ENCODE peak calls at places on chromosome 5, in nine cellular contexts. E, N, D, F, Z, U, V, O and J are unnamed samples.

GRCh38 chr5:93677344-93678021 is 63.9 kb downstream of the POU5F2 start:
- DNase-seq in V (peak; percentile 53), F (no peak), E (peak; percentile 41), U (peak; percentile 82), N (no peak), O (peak; percentile 37), D (peak; percentile 71), Z (peak; percentile 41), J (peak; percentile 48)

GRCh38 chr5:106880656-106881055 is 790.1 kb downstream of the EFNA5 start:
- DNase-seq in D (no peak), F (no peak), Z (no peak), V (no peak), O (no peak), E (no peak), N (no peak), U (peak; percentile 86), J (peak; percentile 82)

GRCh38 chr5:14305045-14305444 is 161.9 kb downstream of the TRIO start:
- DNase-seq in Z (no peak), U (peak; percentile 22), E (no peak), F (no peak), D (no peak), O (no peak), N (no peak), V (no peak), J (peak; percentile 70)

GRCh38 chr5:173887610-173888472 is at the start of gene CPEB4:
- DNase-seq in E (peak; percentile 98), Z (peak; percentile 100), V (peak; percentile 99), F (peak; percentile 99), U (peak; percentile 100), D (peak; percentile 99), N (peak; percentile 100), O (peak; percentile 98), J (peak; percentile 100)

GRCh38 chr5:35651002-35651756 is 33.5 kb downstream of the SPEF2 start:
- DNase-seq in D (peak; percentile 64), F (peak; percentile 24), N (no peak), O (no peak), Z (peak; percentile 14), V (no peak), U (peak; percentile 82), E (peak; percentile 24), J (peak; percentile 38)

GRCh38 chr5:155827949-155828348 is 499.0 kb upstream of the SGCD start:
- DNase-seq in N (no peak), E (no peak), Z (no peak), U (no peak), F (no peak), D (no peak), V (no peak), O (no peak), J (no peak)

GRCh38 chr5:79318935-79319614 is 83.1 kb downstream of the JMY start:
- DNase-seq in V (no peak), O (no peak), U (peak; percentile 59), F (no peak), E (no peak), N (no peak), D (no peak), Z (no peak), J (peak; percentile 58)

GRCh38 chr5:150322202-150322601 is 19.5 kb upstream of the ARSI start:
- DNase-seq in Z (no peak), N (no peak), O (no peak), F (no peak), E (no peak), V (no peak), D (no peak), U (peak; percentile 95), J (peak; percentile 43)

GRCh38 chr5:134394932-134395331 is 16.7 kb downstream of the CDKN2AIPNL start:
- DNase-seq in O (no peak), D (no peak), N (no peak), V (no peak), F (no peak), E (no peak), U (no peak), Z (no peak), J (no peak)

GRCh38 chr5:81044868-81045267 is 84.7 kb downstream of the RASGRF2 start:
- DNase-seq in Z (no peak), E (no peak), N (no peak), V (no peak), U (no peak), O (no peak), F (no peak), D (no peak), J (no peak)
- H3K27ac ChIP-seq in Z (no peak overlapping the region), E (no peak overlapping the region), N (no peak overlapping the region), V (no peak overlapping the region), U (no peak overlapping the region), O (no peak overlapping the region), F (no peak overlapping the region), D (no peak overlapping the region), J (no peak overlapping the region)

GRCh38 chr5:40798856-40799210 is 659 bp upstream of the PRKAA1 start:
- DNase-seq in Z (no peak), D (no peak), V (no peak), E (no peak), O (no peak), N (no peak), U (peak; percentile 72), F (no peak), J (no peak)
- TF ChIP-seq CTCF in Z (no peak), D (no peak), V (no peak), E (no peak), O (no peak), N (no peak), U (no peak), F (no peak), J (no peak)

GRCh38 chr5:148991606-148992005 is 71.3 kb downstream of the SH3TC2 start:
- DNase-seq in U (peak; percentile 46), F (no peak), V (no peak), E (no peak), O (no peak), D (no peak), Z (no peak), N (no peak), J (peak; percentile 49)

GRCh38 chr5:148989567-148989966 is 73.3 kb downstream of the SH3TC2 start:
- DNase-seq in E (no peak), N (no peak), F (no peak), V (no peak), D (no peak), Z (no peak), O (no peak), U (no peak), J (no peak)

GRCh38 chr5:148993283-148993936 is 69.5 kb downstream of the SH3TC2 start:
- DNase-seq in O (no peak), U (no peak), D (no peak), V (no peak), Z (no peak), E (no peak), F (no peak), N (no peak), J (no peak)

GRCh38 chr5:148990817-148991216 is 72.0 kb downstream of the SH3TC2 start:
- DNase-seq in D (no peak), O (no peak), F (no peak), U (no peak), N (no peak), Z (no peak), V (no peak), E (no peak), J (no peak)

DNA sequence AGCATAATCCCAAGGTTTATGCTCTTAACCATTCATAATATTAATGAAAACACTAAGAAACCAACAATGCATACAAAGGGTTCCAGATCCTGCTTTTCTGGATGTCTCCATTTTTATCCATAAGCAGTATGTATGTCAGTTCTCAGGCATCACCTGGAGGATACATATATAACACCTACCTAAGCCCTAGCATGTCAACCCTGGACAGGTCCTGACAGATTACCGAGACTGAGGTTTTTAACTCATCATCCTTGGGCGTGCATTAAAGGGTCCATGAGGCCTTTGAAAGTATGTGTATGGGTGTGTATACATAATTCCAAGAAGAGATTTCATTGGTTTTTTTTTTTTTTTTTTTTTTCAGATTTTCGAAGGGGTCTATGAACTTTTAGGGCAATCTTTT is 70.6 kb downstream of the SH3TC2 start:
- DNase-seq in E (no peak), U (no peak), V (no peak), O (no peak), N (no peak), Z (no peak), D (no peak), F (no peak), J (no peak)
- H3K27ac ChIP-seq in E (no peak overlapping the region), U (no peak overlapping the region), V (no peak overlapping the region), O (no peak overlapping the region), N (no peak overlapping the region), Z (no peak overlapping the region), D (no peak overlapping the region), F (no peak overlapping the region), J (no peak overlapping the region)

DNA sequence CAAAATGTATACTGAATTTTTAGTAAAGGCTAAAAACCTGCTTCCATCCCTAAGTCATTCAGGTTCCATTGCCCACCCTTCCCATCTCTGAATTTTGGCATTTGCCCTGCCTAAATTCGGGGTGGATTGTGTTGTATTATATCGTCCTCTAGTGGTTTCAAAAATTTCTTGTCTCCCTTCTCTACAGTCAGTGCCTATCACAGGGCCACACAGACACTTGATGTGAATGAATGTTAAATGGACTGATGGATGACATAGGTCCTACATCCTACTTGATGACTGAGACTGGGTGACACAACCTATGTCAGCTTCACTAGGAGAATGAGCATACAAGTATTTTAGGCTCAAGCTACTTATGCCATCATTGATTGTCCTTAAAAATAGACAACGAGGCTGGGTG is 45.6 kb upstream of the SLC30A5 start:
- DNase-seq in F (no peak), V (no peak), U (peak; percentile 54), O (no peak), Z (no peak), N (no peak), D (no peak), E (peak; percentile 48), J (no peak)
- TF ChIP-seq CTCF in F (no peak), V (peak; percentile 17), U (peak; percentile 71), O (peak; percentile 25), Z (peak; percentile 48), N (no peak), D (peak; percentile 65), E (peak; percentile 37), J (peak; percentile 78)